ENCODE peak calls at places on chromosomes 12 and 14, in six cellular contexts. G is Calu3, J is HL-60, R is GF-D8, D is mucosa of gallbladder, C is choroid plexus epithelial cell. N is an unnamed sample.

GRCh38 chr12:76346798-76347420 is 1.3 kb downstream of the BBS10 start:
- DNase-seq in J (peak; percentile 26), D (no peak), C (peak; percentile 85), G (peak; percentile 33), R (peak; percentile 22), N (peak; percentile 73)

GRCh38 chr12:122965356-122965755 is 907 bp downstream of the ABCB9 start:
- DNase-seq in J (no peak), G (no peak), R (no peak), D (no peak), C (no peak), N (no peak)

GRCh38 chr14:58243790-58244555 is 670 bp upstream of the PSMA3 start:
- DNase-seq in R (peak; percentile 78), D (no peak), J (no peak), C (peak; percentile 19), G (no peak), N (peak; percentile 58)

GRCh38 chr12:58248599-58248998 is 307.2 kb downstream of the ATP23 start:
- DNase-seq in C (no peak), J (peak; percentile 36), R (no peak), G (no peak), D (no peak), N (no peak)

GRCh38 chr12:49292729-49293055 is 2.3 kb upstream of the PRPH start:
- DNase-seq in R (no peak), D (no peak), J (no peak), C (no peak), G (no peak), N (no peak)

GRCh38 chr12:44015333-44015941 is 179.6 kb downstream of the TMEM117 start:
- DNase-seq in J (peak; percentile 6), G (peak; percentile 1), R (peak; percentile 7), C (peak; percentile 68), D (no peak), N (peak; percentile 52)

GRCh38 chr14:60707858-60708257 is 16.3 kb downstream of the SIX4 start:
- DNase-seq in G (no peak), J (no peak), R (no peak), D (no peak), C (no peak), N (no peak)

GRCh38 chr12:3757261-3757660 is 4.4 kb upstream of the CRACR2A start:
- DNase-seq in J (no peak), R (no peak), D (no peak), G (no peak), C (no peak), N (no peak)

GRCh38 chr14:39762576-39763401 is 330.6 kb upstream of the FBXO33 start:
- DNase-seq in C (no peak), D (no peak), R (no peak), G (no peak), J (peak; percentile 23), N (no peak)